ENCODE peak calls at places on chromosomes 13 and 19, in five cellular contexts. One of them, this sample, is unnamed. For H3K27me3, the result is how much of the 10 kb centered on the place peaks cover.

GRCh38 chr13:95050800-95051620 is 250.2 kb downstream of the ABCC4 start:
- DNase-seq in thoracic aorta: no peak
- DNase-seq in Karpas-422: peak
- DNase-seq in adrenal gland: no peak
- DNase-seq in HAP-1: no peak
- DNase-seq in this sample: no peak

GRCh38 chr19:1000095-1000494 is at the start of gene GRIN3B:
- DNase-seq in Karpas-422: peak
- DNase-seq in thoracic aorta: no peak
- DNase-seq in HAP-1: peak
- DNase-seq in adrenal gland: peak
- DNase-seq in this sample: peak

GRCh38 chr19:543912-544608 is at the start of gene GZMM:
- DNase-seq in HAP-1: no peak
- DNase-seq in adrenal gland: no peak
- DNase-seq in Karpas-422: peak
- DNase-seq in thoracic aorta: no peak
- DNase-seq in this sample: peak

GRCh38 chr19:46271488-46272197 is 25.2 kb upstream of the HIF3A start:
- DNase-seq in HAP-1: no peak
- DNase-seq in adrenal gland: peak
- DNase-seq in thoracic aorta: no peak
- DNase-seq in Karpas-422: no peak
- DNase-seq in this sample: no peak

GRCh38 chr13:67341406-67341805 is 111.3 kb upstream of the PCDH9 start:
- DNase-seq in thoracic aorta: no peak
- DNase-seq in Karpas-422: no peak
- DNase-seq in adrenal gland: no peak
- DNase-seq in HAP-1: no peak
- DNase-seq in this sample: no peak

GRCh38 chr19:8545743-8546142 is 31.5 kb downstream of the MYO1F start:
- DNase-seq in thoracic aorta: no peak
- DNase-seq in adrenal gland: no peak
- DNase-seq in Karpas-422: no peak
- DNase-seq in HAP-1: no peak
- DNase-seq in this sample: no peak

GRCh38 chr19:42270346-42271044 is 1.4 kb downstream of the CIC start:
- DNase-seq in thoracic aorta: no peak
- DNase-seq in HAP-1: no peak
- DNase-seq in adrenal gland: peak
- DNase-seq in Karpas-422: peak
- DNase-seq in this sample: peak

GRCh38 chr13:34372581-34372980 is 554.6 kb downstream of the RFC3 start:
- DNase-seq in thoracic aorta: no peak
- DNase-seq in Karpas-422: no peak
- DNase-seq in adrenal gland: peak
- DNase-seq in HAP-1: no peak
- DNase-seq in this sample: no peak

DNA sequence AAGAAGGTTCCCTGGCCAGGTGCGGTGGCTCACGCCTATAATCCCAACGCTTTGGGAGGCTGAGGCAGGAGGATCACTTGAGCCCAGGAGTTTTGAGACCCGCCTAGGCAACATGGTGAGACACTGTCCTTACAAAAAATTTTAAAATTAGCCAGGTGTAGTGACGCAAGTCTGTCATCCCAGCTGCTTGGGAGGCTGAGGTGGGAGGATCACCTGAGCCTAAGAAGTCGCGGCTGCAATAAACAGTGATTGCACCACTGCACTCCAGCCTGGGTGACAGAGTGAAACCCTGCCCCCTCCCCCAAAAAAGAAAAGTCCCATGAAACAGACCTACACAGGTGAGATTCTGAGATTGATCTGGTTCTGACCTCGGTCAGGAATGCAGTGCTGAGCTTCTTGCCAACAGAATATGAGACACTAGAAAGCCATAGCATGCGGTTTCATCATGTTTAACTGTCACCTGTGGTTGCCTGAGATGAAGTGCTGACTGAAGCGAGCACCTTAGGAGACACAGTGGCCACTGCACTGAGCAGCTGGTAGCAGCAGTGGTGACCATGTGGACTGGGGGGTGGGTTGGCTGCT is 2.0 kb upstream of the A1BG start:
- DNase-seq in Karpas-422: no peak
- DNase-seq in adrenal gland: no peak
- DNase-seq in thoracic aorta: no peak
- DNase-seq in HAP-1: no peak
- DNase-seq in this sample: no peak
- H3K4me3 ChIP-seq in Karpas-422: no peak
- H3K4me3 ChIP-seq in adrenal gland: no peak
- H3K4me3 ChIP-seq in thoracic aorta: no peak
- H3K4me3 ChIP-seq in HAP-1: no peak
- H3K4me3 ChIP-seq in this sample: no peak

GRCh38 chr13:73060251-73061160 is 1.7 kb downstream of the KLF5 start:
- DNase-seq in Karpas-422: no peak
- DNase-seq in thoracic aorta: no peak
- DNase-seq in adrenal gland: no peak
- DNase-seq in HAP-1: peak
- DNase-seq in this sample: no peak
- H3K27me3 ChIP-seq in Karpas-422: under half
- H3K27me3 ChIP-seq in thoracic aorta: under half
- H3K27me3 ChIP-seq in adrenal gland: under half
- H3K27me3 ChIP-seq in HAP-1: under half
- H3K27me3 ChIP-seq in this sample: under half

GRCh38 chr19:3132971-3133792 is 2.7 kb upstream of the GNA15 start:
- DNase-seq in Karpas-422: no peak
- DNase-seq in HAP-1: no peak
- DNase-seq in thoracic aorta: no peak
- DNase-seq in adrenal gland: peak
- DNase-seq in this sample: peak
- H3K4me3 ChIP-seq in Karpas-422: no peak
- H3K4me3 ChIP-seq in HAP-1: no peak
- H3K4me3 ChIP-seq in thoracic aorta: peak
- H3K4me3 ChIP-seq in adrenal gland: no peak
- H3K4me3 ChIP-seq in this sample: peak

DNA sequence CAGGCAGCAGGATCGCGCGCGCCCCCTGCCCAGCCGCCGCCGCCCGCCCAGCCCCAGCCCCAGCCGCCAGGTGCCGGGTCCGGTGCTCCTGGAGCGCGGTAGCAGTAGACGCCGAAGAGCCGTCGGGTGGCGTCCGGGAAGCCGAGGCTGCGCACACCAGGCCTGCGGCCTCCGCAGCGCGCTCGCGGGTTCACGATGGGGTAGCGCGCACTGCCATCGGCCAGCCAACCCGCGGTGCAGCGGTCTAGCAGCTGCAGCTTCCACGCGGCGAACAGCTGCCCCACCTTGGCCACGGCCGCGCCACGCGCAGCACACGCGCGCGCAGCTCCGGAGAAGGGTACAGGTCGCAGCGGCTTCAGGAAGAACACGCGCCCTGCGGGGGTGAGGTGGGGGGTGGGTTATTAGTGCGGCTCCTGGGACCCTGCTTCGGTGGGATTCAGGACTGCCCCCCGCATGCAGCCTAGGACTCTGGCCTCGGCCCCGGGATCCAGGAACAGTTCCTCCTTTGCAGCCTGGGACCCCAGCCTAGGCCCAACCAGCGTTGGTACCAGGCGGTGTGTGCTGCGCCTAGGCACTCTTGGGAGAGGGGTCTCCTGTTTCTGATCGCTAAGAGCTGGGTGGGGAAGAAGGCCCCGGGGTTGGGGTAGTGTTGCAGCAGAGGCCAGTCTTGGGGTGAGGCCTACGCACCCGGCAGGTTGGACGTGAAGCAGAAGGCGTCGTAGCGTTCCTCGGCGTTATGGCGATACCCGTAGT is 15.1 kb downstream of the TM6SF2 start:
- DNase-seq in adrenal gland: no peak
- DNase-seq in thoracic aorta: no peak
- DNase-seq in HAP-1: no peak
- DNase-seq in Karpas-422: no peak
- DNase-seq in this sample: no peak
- H3K27me3 ChIP-seq in adrenal gland: under half
- H3K27me3 ChIP-seq in thoracic aorta: under half
- H3K27me3 ChIP-seq in HAP-1: under half
- H3K27me3 ChIP-seq in Karpas-422: under half
- H3K27me3 ChIP-seq in this sample: under half

DNA sequence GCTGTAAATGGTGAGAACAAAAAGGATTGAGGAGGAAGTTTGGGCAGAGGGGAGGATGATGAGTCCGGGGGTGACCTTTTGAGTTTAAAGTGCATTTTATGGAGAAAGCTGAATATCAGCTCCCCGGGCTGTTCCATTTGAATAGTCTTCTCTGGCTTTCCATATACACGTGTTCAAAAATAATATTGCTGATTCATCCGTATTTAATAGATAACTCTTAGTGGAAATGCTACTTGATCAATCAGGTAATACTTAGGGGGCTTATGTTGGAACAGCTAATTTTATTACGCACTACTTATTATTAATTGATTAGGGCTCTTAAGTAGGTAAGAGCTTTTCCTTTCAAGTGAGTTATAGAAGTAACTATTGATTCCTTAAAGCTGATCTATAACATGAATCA is 76.4 kb downstream of the ERCC5 start:
- DNase-seq in adrenal gland: no peak
- DNase-seq in Karpas-422: no peak
- DNase-seq in thoracic aorta: no peak
- DNase-seq in HAP-1: no peak
- DNase-seq in this sample: no peak
- H3K4me3 ChIP-seq in adrenal gland: no peak
- H3K4me3 ChIP-seq in Karpas-422: no peak
- H3K4me3 ChIP-seq in thoracic aorta: no peak
- H3K4me3 ChIP-seq in HAP-1: no peak
- H3K4me3 ChIP-seq in this sample: no peak

DNA sequence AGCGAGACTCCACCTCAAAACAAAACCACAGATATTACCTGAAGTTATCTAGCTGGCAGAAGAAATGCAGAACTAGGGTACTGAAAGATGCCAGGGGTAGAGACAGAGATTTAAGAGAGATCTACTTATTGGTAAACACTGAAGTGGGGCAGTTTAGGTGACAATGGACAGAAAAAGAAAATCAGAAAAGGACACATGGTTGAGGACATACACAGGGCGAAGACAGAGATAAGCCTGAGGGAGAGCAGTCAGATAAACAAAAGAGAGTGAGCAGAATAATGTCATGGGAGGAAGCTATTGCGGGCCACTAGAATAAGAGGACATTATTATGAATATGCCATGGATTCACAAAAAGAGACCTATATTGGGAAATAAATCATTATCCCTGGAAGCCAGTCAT is 3.3 kb downstream of the NEK5 start:
- DNase-seq in HAP-1: no peak
- DNase-seq in thoracic aorta: no peak
- DNase-seq in adrenal gland: no peak
- DNase-seq in Karpas-422: no peak
- DNase-seq in this sample: no peak
- H3K27me3 ChIP-seq in HAP-1: under half
- H3K27me3 ChIP-seq in thoracic aorta: under half
- H3K27me3 ChIP-seq in adrenal gland: under half
- H3K27me3 ChIP-seq in Karpas-422: under half
- H3K27me3 ChIP-seq in this sample: half or more

DNA sequence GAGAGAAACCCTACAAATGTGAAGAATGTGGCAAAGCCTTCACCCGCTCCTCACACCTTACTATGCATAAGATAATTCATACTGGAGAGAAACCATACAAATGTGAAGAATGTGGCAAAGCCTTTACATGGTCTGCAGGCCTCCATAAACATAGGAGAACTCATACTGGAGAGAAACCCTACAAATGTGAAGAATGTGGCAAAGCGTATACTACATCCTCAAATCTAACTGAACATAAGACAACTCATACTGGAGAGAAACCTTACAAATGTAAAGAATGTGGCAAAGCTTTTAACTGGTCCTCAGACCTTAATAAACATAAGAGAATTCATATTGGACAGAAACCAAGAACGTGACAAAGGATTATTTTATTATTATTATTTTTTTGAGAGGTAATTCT is 30.7 kb downstream of the ZNF486 start:
- DNase-seq in Karpas-422: no peak
- DNase-seq in thoracic aorta: no peak
- DNase-seq in HAP-1: no peak
- DNase-seq in adrenal gland: no peak
- DNase-seq in this sample: no peak
- H3K4me3 ChIP-seq in Karpas-422: no peak
- H3K4me3 ChIP-seq in thoracic aorta: peak
- H3K4me3 ChIP-seq in HAP-1: no peak
- H3K4me3 ChIP-seq in adrenal gland: no peak
- H3K4me3 ChIP-seq in this sample: no peak

GRCh38 chr19:10294368-10294697 is 4.6 kb downstream of the ICAM5 start:
- DNase-seq in HAP-1: no peak
- DNase-seq in Karpas-422: no peak
- DNase-seq in thoracic aorta: no peak
- DNase-seq in adrenal gland: no peak
- DNase-seq in this sample: no peak
- H3K27me3 ChIP-seq in HAP-1: under half
- H3K27me3 ChIP-seq in Karpas-422: under half
- H3K27me3 ChIP-seq in thoracic aorta: under half
- H3K27me3 ChIP-seq in adrenal gland: half or more
- H3K27me3 ChIP-seq in this sample: under half